ENCODE peak calls at places on chromosomes 4 and X, in four cellular contexts. X, K, G and N are unnamed samples.

GRCh38 chr4:90099795-90100194 is 27.4 kb upstream of the CCSER1 start:
- DNase-seq in X (no peak), K (no peak), G (no peak), N (no peak)

GRCh38 chrX:47501226-47502071 is 18.4 kb upstream of the ZNF41 start:
- DNase-seq in X (no peak), K (no peak), G (no peak), N (no peak)

GRCh38 chr4:147772459-147772969 is 40.6 kb downstream of the ARHGAP10 start:
- DNase-seq in X (no peak), K (no peak), G (no peak), N (no peak)

GRCh38 chr4:119626420-119626819 is 2.2 kb downstream of the PDE5A start:
- DNase-seq in X (no peak), K (no peak), G (no peak), N (no peak)

GRCh38 chr4:26178874-26179273 is 141.9 kb upstream of the RBPJ start:
- DNase-seq in X (no peak), K (no peak), G (no peak), N (no peak)

GRCh38 chrX:45799576-45799975 is 598.9 kb upstream of the DIPK2B start:
- DNase-seq in X (no peak), K (no peak), G (no peak), N (no peak)

GRCh38 chr4:170015285-170015684 is 10.9 kb downstream of the MFAP3L start:
- DNase-seq in X (no peak), K (no peak), G (no peak), N (no peak)

GRCh38 chrX:82748901-82749505 is 759.1 kb upstream of the POU3F4 start:
- DNase-seq in X (no peak), K (no peak), G (no peak), N (no peak)

GRCh38 chr4:188160406-188160805 is 21.2 kb downstream of the TRIML1 start:
- DNase-seq in X (no peak), K (no peak), G (no peak), N (no peak)

GRCh38 chrX:108225456-108225730 is 133.8 kb downstream of the ATG4A start:
- DNase-seq in X (no peak), K (no peak), G (no peak), N (no peak)

GRCh38 chr4:84481077-84481878 is 17.8 kb downstream of the NKX6-1 start:
- DNase-seq in X (no peak), K (no peak), G (no peak), N (no peak)

GRCh38 chrX:39022106-39022505 is 220.8 kb downstream of the MID1IP1 start:
- DNase-seq in X (no peak), K (no peak), G (no peak), N (no peak)

DNA sequence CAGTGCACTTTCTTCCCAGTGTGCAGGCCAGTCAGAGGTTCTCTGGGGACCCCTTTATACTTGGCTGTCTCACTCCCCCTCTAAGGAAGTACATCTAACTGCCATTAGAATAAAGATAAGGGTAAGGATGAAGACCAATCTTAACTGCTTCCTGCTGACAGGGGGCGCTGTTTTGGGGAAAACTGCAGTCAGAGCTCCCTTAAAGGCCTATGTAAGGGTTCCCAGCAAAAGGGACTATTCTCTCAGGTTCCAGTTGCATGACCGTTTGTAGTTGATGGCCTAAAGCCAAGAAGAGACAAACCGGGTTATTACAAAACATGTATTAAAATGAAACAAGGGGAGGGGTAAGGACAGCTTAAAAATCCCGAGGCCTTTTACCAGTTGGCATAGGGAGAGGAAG is 115.6 kb upstream of the SPIN4 start:
- DNase-seq in X (no peak), K (no peak), G (no peak), N (no peak)
- TF ChIP-seq CTCF in X (no peak), K (no peak), G (no peak), N (no peak)

GRCh38 chr4:151319490-151319889 is 5.9 kb downstream of the SH3D19 start:
- DNase-seq in X (no peak), K (no peak), G (no peak), N (no peak)
- TF ChIP-seq CTCF in X (no peak), K (no peak), G (no peak), N (no peak)

GRCh38 chrX:105209406-105209805 is 11.1 kb downstream of the TEX13A start:
- DNase-seq in X (no peak), K (no peak), G (no peak), N (no peak)

GRCh38 chrX:105211051-105211575 is 9.4 kb downstream of the TEX13A start:
- DNase-seq in X (no peak), K (no peak), G (no peak), N (no peak)

GRCh38 chrX:105210258-105210657 is 10.2 kb downstream of the TEX13A start:
- DNase-seq in X (no peak), K (no peak), G (no peak), N (no peak)
- TF ChIP-seq CTCF in X (peak; percentile 56), K (no peak), G (no peak), N (no peak)

GRCh38 chrX:150765782-150766350 is 72.7 kb downstream of the MTMR1 start:
- DNase-seq in X (no peak), K (no peak), G (no peak), N (no peak)

GRCh38 chrX:150767475-150768131 is 74.4 kb downstream of the MTMR1 start:
- DNase-seq in X (no peak), K (peak; percentile 17), G (no peak), N (no peak)

GRCh38 chrX:150765237-150765636 is 72.0 kb downstream of the MTMR1 start:
- DNase-seq in X (no peak), K (no peak), G (no peak), N (no peak)

GRCh38 chrX:150767045-150767395 is 73.8 kb downstream of the MTMR1 start:
- DNase-seq in X (no peak), K (no peak), G (peak; percentile 49), N (no peak)

GRCh38 chrX:150766351-150767044 is 73.3 kb downstream of the MTMR1 start:
- DNase-seq in X (no peak), K (peak; percentile 30), G (no peak), N (no peak)
- TF ChIP-seq CTCF in X (no peak), K (no peak), G (no peak), N (no peak)

DNA sequence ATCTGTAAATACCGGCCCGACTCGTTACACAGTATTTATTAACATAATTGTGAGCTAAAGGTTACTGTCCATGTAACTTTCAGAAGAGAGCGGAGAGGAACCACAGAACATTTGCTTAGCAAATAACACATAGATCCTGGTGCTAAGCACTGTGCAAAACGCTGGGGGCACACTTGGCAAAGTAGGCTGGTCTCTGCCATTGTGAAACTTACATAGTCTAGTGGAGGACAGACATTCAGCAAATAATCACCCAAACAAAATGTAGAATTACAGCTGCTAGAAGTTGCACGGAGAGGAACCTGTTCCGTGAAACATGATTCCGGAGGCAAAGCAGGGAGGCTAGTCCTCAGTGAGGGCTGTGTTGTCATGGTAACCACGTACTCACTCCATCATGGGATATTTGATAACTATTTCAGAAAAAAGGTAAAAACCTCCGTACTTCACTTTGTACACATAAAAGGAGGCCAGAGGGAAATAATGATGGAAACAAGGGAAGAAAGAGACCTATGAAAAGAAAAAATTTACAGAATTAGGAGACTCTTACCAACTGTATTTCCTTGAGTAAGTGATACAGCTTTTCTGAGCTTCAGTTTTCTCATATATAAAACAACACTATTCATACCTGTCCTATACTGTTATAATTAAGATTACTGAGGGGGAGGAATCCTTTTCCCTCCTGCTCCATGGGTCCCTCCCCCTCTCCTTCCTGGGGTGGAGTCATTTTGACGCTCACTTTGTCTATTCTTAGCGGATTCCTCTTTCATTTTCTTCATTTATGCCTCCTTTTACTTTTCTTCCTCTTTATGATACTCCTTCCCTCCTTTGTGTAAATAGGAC is 760 bp upstream of the RASGEF1B start:
- DNase-seq in X (no peak), K (peak; percentile 41), G (peak; percentile 54), N (peak; percentile 41)
- TF ChIP-seq CTCF in X (no peak), K (no peak), G (peak; percentile 28), N (peak; percentile 11)

GRCh38 chr4:48138511-48138910 is 4.5 kb upstream of the TXK start:
- DNase-seq in X (no peak), K (no peak), G (no peak), N (no peak)
- TF ChIP-seq CTCF in X (no peak), K (no peak), G (no peak), N (no peak)

GRCh38 chr4:159455675-159456235 is 352.9 kb downstream of the RAPGEF2 start:
- DNase-seq in X (no peak), K (peak; percentile 43), G (no peak), N (peak; percentile 38)
- TF ChIP-seq CTCF in X (peak; percentile 44), K (peak; percentile 44), G (peak; percentile 55), N (peak; percentile 58)

DNA sequence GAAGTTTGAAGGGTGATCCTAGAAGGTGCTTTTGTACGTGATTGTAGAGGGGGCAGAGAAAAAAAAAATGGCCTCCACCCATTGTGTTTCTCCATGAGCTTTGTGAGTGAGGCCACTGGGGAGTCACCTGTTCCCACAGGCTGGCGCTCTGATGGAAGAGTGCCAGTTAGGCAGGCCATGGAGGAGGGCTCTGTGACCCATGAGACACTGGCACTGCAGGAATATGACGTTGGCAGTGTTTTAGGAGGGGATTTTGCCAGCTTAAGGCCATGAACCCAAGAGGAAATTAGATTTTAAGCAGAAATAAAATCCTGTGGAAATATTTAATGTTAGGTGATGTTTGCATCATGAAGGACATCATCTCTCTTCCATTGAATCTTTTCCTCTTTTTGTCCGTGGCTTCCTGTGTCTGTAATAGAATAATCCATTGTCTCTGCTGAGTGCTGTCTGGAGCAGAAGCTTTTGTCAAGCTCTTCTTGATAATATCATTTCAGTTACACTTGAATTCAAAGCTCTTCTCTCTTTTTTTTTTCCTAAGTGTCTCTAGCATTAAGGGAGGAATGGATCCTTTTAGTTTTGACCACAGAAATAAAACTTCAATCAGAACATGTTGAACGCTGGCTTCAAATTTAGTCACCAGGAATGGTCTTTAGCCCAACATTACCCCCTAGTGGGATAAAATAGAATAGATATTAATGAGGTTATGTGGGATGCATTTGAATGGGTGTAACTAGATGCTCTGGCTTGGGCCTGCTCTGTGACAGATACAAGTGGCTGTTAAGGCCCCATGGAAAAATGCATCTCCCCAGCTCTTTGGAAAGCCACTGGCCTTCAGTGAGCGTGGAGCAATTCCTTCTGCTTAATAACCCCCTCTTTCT is 41.0 kb upstream of the UCP1 start:
- DNase-seq in X (no peak), K (peak; percentile 73), G (no peak), N (peak; percentile 66)
- TF ChIP-seq CTCF in X (peak; percentile 63), K (peak; percentile 12), G (peak; percentile 57), N (peak; percentile 45)

GRCh38 chrX:68870357-68870756 is 41.5 kb downstream of the EFNB1 start:
- DNase-seq in X (no peak), K (no peak), G (no peak), N (no peak)

GRCh38 chrX:68868902-68869800 is 40.3 kb downstream of the EFNB1 start:
- DNase-seq in X (no peak), K (no peak), G (no peak), N (no peak)

GRCh38 chrX:68868316-68868715 is 39.5 kb downstream of the EFNB1 start:
- DNase-seq in X (no peak), K (no peak), G (no peak), N (no peak)

GRCh38 chrX:68874076-68874475 is 45.3 kb downstream of the EFNB1 start:
- DNase-seq in X (no peak), K (no peak), G (no peak), N (no peak)

GRCh38 chrX:68872171-68872570 is 43.4 kb downstream of the EFNB1 start:
- DNase-seq in X (no peak), K (no peak), G (no peak), N (no peak)
- TF ChIP-seq CTCF in X (no peak), K (no peak), G (no peak), N (no peak)